ENCODE peak calls at places on chromosome X, in five cellular contexts. X is tibial nerve, O is transverse colon, T is endothelial cell of umbilical vein, B is suprapubic skin. E is an unnamed sample.
A peak's percentile ranks its signal among the peaks of the same experiment; 100 is the strongest.

GRCh38 chrX:71195959-71196727 is 26.9 kb upstream of the GJB1 start:
- DNase-seq in X (no peak), O (no peak), T (no peak), B (no peak), E (no peak)

GRCh38 chrX:19864736-19865135 is 22.7 kb downstream of the SH3KBP1 start:
- DNase-seq in X (no peak), O (no peak), T (no peak), B (no peak), E (no peak)

GRCh38 chrX:2610246-2611170 is 80.6 kb upstream of the CD99 start:
- DNase-seq in X (no peak), O (no peak), T (peak; percentile 59), B (no peak), E (no peak)

GRCh38 chrX:149151805-149152757 is 353.0 kb downstream of the IDS start:
- DNase-seq in X (no peak), O (no peak), T (no peak), B (no peak), E (no peak)

GRCh38 chrX:79618280-79618679 is 251.1 kb upstream of the ITM2A start:
- DNase-seq in X (no peak), O (no peak), T (no peak), B (no peak), E (no peak)

GRCh38 chrX:139026406-139027200 is 315.1 kb upstream of the FGF13 start:
- DNase-seq in X (no peak), O (no peak), T (no peak), B (no peak), E (no peak)

GRCh38 chrX:124346064-124346876 is at the start of gene SH2D1A:
- DNase-seq in X (no peak), O (no peak), T (no peak), B (no peak), E (peak; percentile 0)

GRCh38 chrX:28847423-28847822 is 260.2 kb downstream of the IL1RAPL1 start:
- DNase-seq in X (no peak), O (no peak), T (no peak), B (no peak), E (no peak)

GRCh38 chrX:77003956-77004355 is 443.2 kb upstream of the FGF16 start:
- DNase-seq in X (no peak), O (no peak), T (no peak), B (no peak), E (peak; percentile 60)

GRCh38 chrX:122868626-122869025 is 315.5 kb upstream of the GRIA3 start:
- DNase-seq in X (no peak), O (no peak), T (no peak), B (no peak), E (no peak)

GRCh38 chrX:152817082-152817744 is 13.3 kb downstream of the CETN2 start:
- DNase-seq in X (no peak), O (peak; percentile 26), T (peak; percentile 44), B (no peak), E (peak; percentile 72)

GRCh38 chrX:117327306-117327705 is 789.3 kb downstream of the KLHL13 start:
- DNase-seq in X (no peak), O (no peak), T (no peak), B (no peak), E (no peak)

GRCh38 chrX:14243823-14244222 is 214.1 kb upstream of the GEMIN8 start:
- DNase-seq in X (no peak), O (no peak), T (no peak), B (peak; percentile 44), E (no peak)

GRCh38 chrX:71464968-71465367 is 67.9 kb upstream of the OGT start:
- DNase-seq in X (no peak), O (no peak), T (no peak), B (no peak), E (no peak)

GRCh38 chrX:5568934-5569333 is 659.7 kb downstream of the NLGN4X start:
- DNase-seq in X (no peak), O (no peak), T (no peak), B (no peak), E (no peak)

GRCh38 chrX:13000311-13000811 is 25.5 kb downstream of the TMSB4X start:
- DNase-seq in X (no peak), O (no peak), T (no peak), B (no peak), E (no peak)

GRCh38 chrX:110692876-110693275 is 102.7 kb downstream of the CHRDL1 start:
- DNase-seq in X (no peak), O (no peak), T (no peak), B (no peak), E (no peak)

GRCh38 chrX:9586992-9587392 is 122.1 kb downstream of the TBL1X start:
- DNase-seq in X (no peak), O (no peak), T (no peak), B (no peak), E (no peak)

GRCh38 chrX:22748093-22748999 is 251.4 kb upstream of the DDX53 start:
- DNase-seq in X (peak; percentile 6), O (peak; percentile 35), T (peak; percentile 46), B (no peak), E (peak; percentile 48)

GRCh38 chrX:70834587-70834986 is 73.9 kb downstream of the TEX11 start:
- DNase-seq in X (no peak), O (no peak), T (no peak), B (no peak), E (no peak)

GRCh38 chrX:106612403-106612789 is 618 bp downstream of the RADX start:
- DNase-seq in X (no peak), O (no peak), T (no peak), B (no peak), E (peak; percentile 3)

GRCh38 chrX:125382889-125383288 is 63.2 kb downstream of the TEX13C start:
- DNase-seq in X (no peak), O (no peak), T (no peak), B (no peak), E (no peak)

GRCh38 chrX:135625995-135626394 is 87.4 kb upstream of the CT45A1 start:
- DNase-seq in X (no peak), O (no peak), T (peak; percentile 1), B (no peak), E (no peak)

GRCh38 chrX:121642415-121642814 is 595.0 kb downstream of the GLUD2 start:
- DNase-seq in X (no peak), O (no peak), T (no peak), B (no peak), E (no peak)

GRCh38 chrX:96684339-96685204 is at the start of gene DIAPH2:
- DNase-seq in X (peak; percentile 54), O (peak; percentile 87), T (peak; percentile 76), B (peak; percentile 87), E (peak; percentile 71)
- TF ChIP-seq POLR2A in X (no peak), O (peak; percentile 65), T (no peak), B (no peak), E (no peak)

DNA sequence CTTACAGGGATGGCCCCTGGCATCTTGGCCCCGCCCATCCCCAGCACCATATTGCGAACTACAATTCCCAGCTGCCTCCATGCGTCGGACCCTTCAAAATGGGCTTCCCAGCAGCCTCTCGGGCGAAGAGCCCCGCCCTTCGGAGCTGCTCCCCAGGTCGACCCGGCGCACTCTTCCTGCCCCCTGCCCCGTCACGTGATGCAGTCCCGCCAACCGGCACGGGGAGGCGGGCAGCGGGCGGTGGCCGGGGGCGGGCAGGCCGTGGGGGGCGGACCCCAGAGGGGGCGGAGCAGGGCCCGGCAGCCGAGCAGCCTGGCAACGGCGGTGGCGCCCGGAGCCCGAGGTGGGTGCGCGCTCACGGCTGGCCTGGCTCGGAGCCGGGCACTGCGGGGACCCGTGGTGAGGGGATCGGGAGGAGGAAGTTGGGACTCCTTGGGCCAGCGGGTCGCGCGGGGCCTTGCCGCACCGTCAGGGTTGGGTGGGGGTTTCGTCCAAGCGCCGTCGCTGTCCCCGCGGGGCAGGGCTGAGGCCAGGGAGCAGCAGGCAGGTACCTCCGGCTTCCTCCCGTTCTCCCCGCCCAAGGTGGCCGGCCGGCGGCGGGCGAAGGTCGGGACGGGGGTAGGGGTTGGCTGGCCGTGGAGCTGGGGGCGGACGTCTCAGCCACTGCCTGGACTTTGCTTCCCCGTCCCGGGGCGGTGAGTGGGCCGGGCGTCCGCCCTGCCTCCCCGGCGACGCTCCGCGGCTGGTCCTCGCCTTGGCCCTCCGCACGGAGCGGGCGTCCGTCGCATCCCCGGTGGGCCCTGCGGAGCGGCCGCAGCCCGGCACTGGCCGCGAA is at the start of gene MTM1:
- DNase-seq in X (peak; percentile 80), O (peak; percentile 95), T (peak; percentile 95), B (peak; percentile 95), E (peak; percentile 94)
- TF ChIP-seq POLR2A in X (peak; percentile 10), O (peak; percentile 81), T (no peak), B (peak; percentile 39), E (peak; percentile 48)

GRCh38 chrX:66002832-66003680 is 36.8 kb downstream of the VSIG4 start:
- DNase-seq in X (no peak), O (no peak), T (no peak), B (no peak), E (no peak)

GRCh38 chrX:66008403-66008970 is 31.4 kb downstream of the VSIG4 start:
- DNase-seq in X (no peak), O (no peak), T (no peak), B (no peak), E (no peak)

GRCh38 chrX:66007851-66008250 is 32.0 kb downstream of the VSIG4 start:
- DNase-seq in X (no peak), O (no peak), T (no peak), B (no peak), E (no peak)

GRCh38 chrX:66005832-66006449 is 33.9 kb downstream of the VSIG4 start:
- DNase-seq in X (no peak), O (no peak), T (no peak), B (no peak), E (peak; percentile 35)

DNA sequence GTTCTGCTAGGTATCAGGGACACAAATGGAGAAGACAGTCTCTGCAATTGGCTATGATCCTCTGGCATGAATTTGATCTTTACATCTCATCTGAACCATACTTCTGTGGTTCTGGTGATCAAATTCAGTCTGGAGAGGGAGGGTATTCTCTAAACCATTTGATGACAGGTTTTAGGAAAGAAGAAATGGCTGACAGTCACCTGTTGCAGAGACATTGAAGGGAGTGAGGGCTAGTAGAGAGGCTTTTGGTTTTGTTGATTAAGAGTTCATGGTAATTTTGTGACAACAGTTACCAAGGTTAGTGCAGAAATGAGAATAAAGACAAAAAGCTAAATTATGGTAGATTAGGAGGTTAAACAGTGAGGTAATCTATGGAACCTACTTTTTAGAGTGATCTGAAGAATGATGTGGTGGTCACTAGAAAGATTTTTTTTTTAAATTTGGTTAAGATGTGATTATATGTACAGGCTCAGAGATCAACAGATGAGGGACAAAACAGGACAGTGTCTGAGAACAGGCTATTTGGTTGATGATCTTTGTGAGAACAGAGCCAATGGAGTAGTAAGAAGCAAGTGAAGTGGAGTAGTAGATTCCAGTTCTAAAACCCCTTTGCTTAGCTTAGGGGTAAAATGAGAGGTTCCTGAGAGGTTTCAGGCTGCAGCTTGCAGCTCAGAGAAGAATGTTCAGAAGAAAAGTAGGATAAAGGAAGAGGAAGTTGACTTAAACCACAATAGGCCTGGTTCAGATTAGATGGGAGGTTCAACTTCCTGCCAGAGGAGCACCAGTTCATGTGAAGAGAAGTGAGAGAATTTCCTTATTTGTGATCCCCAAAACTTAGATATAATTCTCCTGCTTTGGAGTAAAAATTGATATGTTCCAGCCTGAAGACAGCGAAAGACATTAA is 34.7 kb downstream of the VSIG4 start:
- DNase-seq in X (no peak), O (no peak), T (no peak), B (no peak), E (peak; percentile 2)
- TF ChIP-seq POLR2A in X (no peak), O (no peak), T (no peak), B (no peak), E (no peak)

DNA sequence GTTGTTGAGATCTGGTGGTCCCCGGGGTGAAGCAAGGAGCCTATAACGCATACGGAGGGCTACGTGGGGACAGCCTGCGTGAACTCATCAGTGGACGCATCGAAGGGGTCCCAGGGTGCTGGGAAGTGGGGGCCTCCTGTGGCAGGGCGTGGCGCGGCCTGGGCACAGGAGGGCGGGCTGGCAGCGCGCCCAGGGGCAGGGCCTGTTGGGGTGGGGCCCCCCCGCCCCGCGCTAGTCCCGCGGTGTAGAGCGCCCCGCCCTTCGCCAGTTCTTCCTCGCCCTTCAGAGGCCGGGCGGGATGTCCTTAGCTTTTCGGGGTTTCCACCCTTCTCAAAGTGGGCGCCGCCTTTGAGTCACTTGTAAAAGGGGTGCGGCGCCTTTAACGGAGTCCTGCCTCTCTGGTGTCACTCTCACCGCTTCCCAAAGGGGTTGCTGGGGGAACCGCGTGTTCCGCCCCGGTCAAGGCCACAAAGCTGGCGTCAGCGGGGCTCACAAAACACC is 632 bp downstream of the PLP2 start:
- DNase-seq in X (peak; percentile 55), O (peak; percentile 85), T (peak; percentile 21), B (peak; percentile 85), E (peak; percentile 92)
- TF ChIP-seq POLR2A in X (no peak), O (peak; percentile 5), T (peak; percentile 8), B (no peak), E (peak; percentile 46)